ENCODE peak calls at places on chromosomes 4 and X, in ten cellular contexts. F, E, Z, H, B, R, I, P, G and W are unnamed samples.

GRCh38 chr4:179867300-179867878 is 2375.8 kb upstream of the TENM3 start:
- DNase-seq in F (no peak), E (peak; percentile 4), Z (peak; percentile 7), H (no peak), B (peak; percentile 62), R (no peak), I (no peak), P (peak; percentile 17), G (no peak), W (no peak)

GRCh38 chrX:155417769-155418168 is 35.9 kb downstream of the F8A2 start:
- DNase-seq in F (no peak), E (no peak), Z (no peak), H (no peak), B (no peak), R (no peak), I (no peak), P (no peak), G (no peak), W (no peak)

GRCh38 chr4:186606593-186606992 is 51.2 kb upstream of the MTNR1A start:
- DNase-seq in F (no peak), E (no peak), Z (peak; percentile 41), H (no peak), B (no peak), R (no peak), I (no peak), P (no peak), G (no peak), W (no peak)

GRCh38 chrX:13755254-13755653 is 20.7 kb downstream of the OFD1 start:
- DNase-seq in F (no peak), E (no peak), Z (no peak), H (no peak), B (no peak), R (no peak), I (no peak), P (no peak), G (no peak), W (no peak)

GRCh38 chr4:40316782-40317635 is 18.1 kb upstream of the CHRNA9 start:
- DNase-seq in F (peak; percentile 87), E (peak; percentile 76), Z (peak; percentile 93), H (no peak), B (peak; percentile 43), R (peak; percentile 76), I (peak; percentile 39), P (peak; percentile 79), G (no peak), W (no peak)

GRCh38 chr4:9953089-9953488 is 68.2 kb downstream of the SLC2A9 start:
- DNase-seq in F (no peak), E (no peak), Z (no peak), H (no peak), B (no peak), R (no peak), I (no peak), P (no peak), G (peak; percentile 46), W (peak; percentile 47)

GRCh38 chr4:166741709-166742108 is 492.6 kb downstream of the SPOCK3 start:
- DNase-seq in F (no peak), E (no peak), Z (no peak), H (no peak), B (no peak), R (no peak), I (no peak), P (no peak), G (no peak), W (no peak)

GRCh38 chrX:10531927-10532326 is 88.5 kb downstream of the MID1 start:
- DNase-seq in F (no peak), E (no peak), Z (no peak), H (no peak), B (no peak), R (no peak), I (no peak), P (no peak), G (no peak), W (no peak)

GRCh38 chrX:18377802-18378201 is 23.3 kb upstream of the SCML2 start:
- DNase-seq in F (no peak), E (peak; percentile 23), Z (no peak), H (no peak), B (peak; percentile 33), R (no peak), I (no peak), P (no peak), G (no peak), W (no peak)

GRCh38 chrX:150683536-150684146 is 9.6 kb upstream of the MTMR1 start:
- DNase-seq in F (no peak), E (peak; percentile 68), Z (no peak), H (no peak), B (peak; percentile 65), R (no peak), I (no peak), P (no peak), G (no peak), W (no peak)

GRCh38 chrX:19107035-19107434 is 15.2 kb downstream of the ADGRG2 start:
- DNase-seq in F (no peak), E (no peak), Z (no peak), H (no peak), B (peak; percentile 73), R (no peak), I (no peak), P (no peak), G (no peak), W (no peak)

GRCh38 chr4:57499786-57500185 is 389.6 kb upstream of the IGFBP7 start:
- DNase-seq in F (no peak), E (no peak), Z (peak; percentile 23), H (no peak), B (no peak), R (no peak), I (no peak), P (no peak), G (no peak), W (no peak)

DNA sequence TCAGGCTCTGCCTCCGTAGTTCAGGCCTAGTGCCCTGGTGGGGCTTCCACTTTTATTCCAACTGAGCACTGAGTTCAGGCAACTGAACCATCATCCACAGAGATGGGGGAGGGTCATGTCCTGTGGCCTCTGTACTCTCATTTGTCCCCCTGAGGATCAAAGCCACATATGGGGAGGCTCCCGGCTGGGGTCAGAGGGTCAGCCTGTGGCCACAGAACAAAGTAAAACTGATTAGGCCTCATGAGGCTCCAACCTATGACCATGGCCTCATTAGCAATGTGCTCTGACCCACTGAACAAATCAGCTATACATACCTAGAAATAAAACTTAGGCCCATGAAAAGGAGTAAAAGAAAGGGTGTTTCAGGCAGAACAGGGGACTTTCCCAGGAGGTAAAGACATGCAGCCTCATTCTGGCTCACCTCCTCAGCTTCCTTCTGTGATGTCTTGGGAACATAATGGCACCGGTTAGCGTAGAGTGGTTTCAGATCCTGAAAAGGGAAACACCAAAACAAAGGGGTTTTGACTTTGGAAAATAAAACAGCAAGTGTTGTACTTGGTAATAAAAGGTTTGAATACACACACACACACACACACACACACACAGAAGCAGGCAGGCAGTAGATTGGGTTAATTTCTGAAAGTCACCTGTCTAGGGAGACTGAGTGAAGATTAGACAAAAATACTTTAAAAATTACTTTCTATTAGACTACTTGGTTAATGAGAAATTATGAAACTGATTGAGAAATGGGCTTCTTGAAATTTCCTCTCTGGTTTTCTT is 24.3 kb downstream of the TMEM255A start:
- DNase-seq in F (no peak), E (no peak), Z (no peak), H (no peak), B (no peak), R (no peak), I (no peak), P (no peak), G (no peak), W (no peak)
- H3K4me3 ChIP-seq in F (no peak overlapping the region), E (no peak overlapping the region), Z (no peak overlapping the region), H (no peak overlapping the region), B (no peak overlapping the region), R (no peak overlapping the region), I (no peak overlapping the region), P (no peak overlapping the region), G (no peak overlapping the region), W (no peak overlapping the region)

GRCh38 chr4:183398298-183399129 is 45.9 kb upstream of the CDKN2AIP start:
- DNase-seq in F (peak; percentile 91), E (peak; percentile 60), Z (peak; percentile 57), H (peak; percentile 91), B (peak; percentile 93), R (no peak), I (peak; percentile 35), P (peak; percentile 43), G (peak; percentile 68), W (no peak)

GRCh38 chr4:183400035-183400434 is 44.4 kb upstream of the CDKN2AIP start:
- DNase-seq in F (no peak), E (no peak), Z (no peak), H (no peak), B (no peak), R (no peak), I (no peak), P (no peak), G (no peak), W (no peak)

GRCh38 chr4:183397741-183398297 is 46.6 kb upstream of the CDKN2AIP start:
- DNase-seq in F (no peak), E (no peak), Z (no peak), H (no peak), B (no peak), R (no peak), I (no peak), P (no peak), G (no peak), W (no peak)

GRCh38 chr4:183399616-183400015 is 44.8 kb upstream of the CDKN2AIP start:
- DNase-seq in F (no peak), E (no peak), Z (no peak), H (no peak), B (no peak), R (no peak), I (no peak), P (no peak), G (no peak), W (no peak)

DNA sequence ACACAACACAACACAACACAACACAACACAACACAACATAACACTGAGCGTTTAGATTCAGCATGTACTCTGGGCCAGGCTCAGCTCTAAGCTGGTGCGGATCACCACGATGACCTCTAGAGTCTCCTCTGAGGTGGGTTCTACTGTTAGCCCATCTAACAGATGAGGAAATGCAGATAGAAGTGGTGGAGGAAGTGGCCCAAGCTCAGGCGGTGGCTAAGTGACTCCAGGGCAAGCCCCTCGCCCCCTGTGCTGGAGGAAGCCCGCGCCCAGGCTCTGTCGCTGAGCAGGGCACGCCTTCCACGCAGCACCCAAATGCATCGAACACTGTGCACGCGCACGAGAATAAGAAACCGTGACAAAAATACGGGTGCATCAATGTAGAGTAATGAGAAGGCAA is 45.3 kb upstream of the CDKN2AIP start:
- DNase-seq in F (no peak), E (no peak), Z (no peak), H (no peak), B (peak; percentile 64), R (no peak), I (no peak), P (no peak), G (no peak), W (no peak)
- H3K4me3 ChIP-seq in F (no peak overlapping the region), E (peak overlapping the region; percentile 76), Z (no peak overlapping the region), H (no peak overlapping the region), B (no peak overlapping the region), R (peak overlapping the region; percentile 74), I (no peak overlapping the region), P (peak overlapping the region; percentile 23), G (no peak overlapping the region), W (no peak overlapping the region)

GRCh38 chr4:185128272-185129119 is 14.6 kb upstream of the SLC25A4 start:
- DNase-seq in F (no peak), E (peak; percentile 17), Z (peak; percentile 6), H (peak; percentile 79), B (peak; percentile 91), R (no peak), I (no peak), P (no peak), G (no peak), W (no peak)
- H3K4me3 ChIP-seq in F (peak overlapping the region; percentile 32), E (peak overlapping the region; percentile 49), Z (peak overlapping the region; percentile 55), H (peak overlapping the region; percentile 51), B (peak overlapping the region; percentile 61), R (peak overlapping the region; percentile 86), I (peak overlapping the region; percentile 66), P (peak overlapping the region; percentile 21), G (peak overlapping the region; percentile 49), W (peak overlapping the region; percentile 80)

GRCh38 chr4:910366-911091 is 21.6 kb downstream of the GAK start:
- DNase-seq in F (no peak), E (no peak), Z (no peak), H (peak; percentile 60), B (peak; percentile 47), R (no peak), I (no peak), P (no peak), G (no peak), W (no peak)
- H3K4me3 ChIP-seq in F (no peak overlapping the region), E (no peak overlapping the region), Z (no peak overlapping the region), H (no peak overlapping the region), B (no peak overlapping the region), R (no peak overlapping the region), I (no peak overlapping the region), P (no peak overlapping the region), G (no peak overlapping the region), W (no peak overlapping the region)